ENCODE peak calls at places on chromosome 13, in ten cellular contexts. Y, F, O, I, B, P, Z, X, V and A are unnamed samples. For H3K4me1 and H3K27me3, the result is how much of the 10 kb centered on the place peaks cover.

GRCh38 chr13:42964681-42965305 is 27.2 kb downstream of the EPSTI1 start:
- DNase-seq in Y (no peak), F (no peak), O (no peak), I (no peak), B (no peak), P (no peak), Z (no peak), X (no peak), V (no peak), A (no peak)

GRCh38 chr13:98503175-98504028 is 73.5 kb downstream of the STK24 start:
- DNase-seq in Y (no peak), F (peak), O (no peak), I (no peak), B (peak), P (no peak), Z (no peak), X (no peak), V (no peak), A (no peak)

GRCh38 chr13:104968876-104969275 is 1566.6 kb downstream of the EFNB2 start:
- DNase-seq in Y (no peak), F (no peak), O (no peak), I (no peak), B (no peak), P (no peak), Z (no peak), X (no peak), V (no peak), A (no peak)

GRCh38 chr13:103788061-103788652 is 721.9 kb upstream of the SLC10A2 start:
- DNase-seq in Y (no peak), F (no peak), O (peak), I (no peak), B (no peak), P (no peak), Z (no peak), X (no peak), V (no peak), A (no peak)

GRCh38 chr13:111898956-111899713 is 167.8 kb upstream of the SOX1 start:
- DNase-seq in Y (no peak), F (no peak), O (no peak), I (no peak), B (no peak), P (no peak), Z (peak), X (no peak), V (no peak), A (no peak)

GRCh38 chr13:32811297-32811800 is 204.9 kb upstream of the KL start:
- DNase-seq in Y (no peak), F (no peak), O (peak), I (no peak), B (peak), P (no peak), Z (no peak), X (no peak), V (no peak), A (no peak)

GRCh38 chr13:32969516-32969941 is 46.7 kb upstream of the KL start:
- DNase-seq in Y (no peak), F (no peak), O (peak), I (no peak), B (no peak), P (peak), Z (no peak), X (no peak), V (no peak), A (no peak)

GRCh38 chr13:50244913-50245574 is 229.8 kb downstream of the KCNRG start:
- DNase-seq in Y (no peak), F (no peak), O (peak), I (no peak), B (no peak), P (no peak), Z (no peak), X (no peak), V (peak), A (no peak)

GRCh38 chr13:100513987-100514670 is 74.5 kb downstream of the GGACT start:
- DNase-seq in Y (no peak), F (no peak), O (no peak), I (no peak), B (no peak), P (no peak), Z (no peak), X (no peak), V (no peak), A (no peak)

GRCh38 chr13:22201395-22201794 is 530.5 kb downstream of the FGF9 start:
- DNase-seq in Y (no peak), F (no peak), O (no peak), I (no peak), B (no peak), P (no peak), Z (no peak), X (no peak), V (no peak), A (no peak)

DNA sequence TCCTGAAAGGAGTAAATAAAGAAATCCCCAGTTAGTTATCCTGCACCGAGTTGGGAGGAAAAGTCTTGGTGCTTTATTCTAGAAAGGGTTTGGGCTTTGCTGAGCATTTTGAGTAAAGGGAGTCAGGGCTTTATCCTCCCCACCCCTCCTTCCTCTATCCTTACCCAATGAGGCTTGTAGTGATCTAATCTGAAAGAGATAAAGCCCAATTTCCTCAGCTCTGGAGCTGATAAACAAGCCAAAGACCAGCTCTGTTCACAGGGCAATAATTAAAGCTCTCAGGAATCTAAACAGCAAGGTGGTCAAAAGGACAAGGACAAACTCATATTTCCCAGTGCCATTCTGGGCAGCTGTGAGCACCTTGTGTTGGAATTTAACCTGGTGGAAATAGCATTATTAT is 188.9 kb upstream of the TSC22D1 start:
- DNase-seq in Y (no peak), F (no peak), O (peak), I (no peak), B (no peak), P (no peak), Z (peak), X (peak), V (no peak), A (no peak)
- H3K4me1 ChIP-seq in Y (under half), F (under half), O (under half), I (under half), B (under half), P (under half), Z (half or more), X (under half), V (under half), A (under half)

GRCh38 chr13:113930711-113931637 is 42.9 kb downstream of the C13orf46 start:
- DNase-seq in Y (peak), F (peak), O (peak), I (no peak), B (no peak), P (no peak), Z (peak), X (peak), V (peak), A (peak)
- TF ChIP-seq POLR2A in Y (no peak), F (no peak), O (no peak), I (no peak), B (no peak), P (no peak), Z (no peak), X (no peak), V (no peak), A (no peak)

DNA sequence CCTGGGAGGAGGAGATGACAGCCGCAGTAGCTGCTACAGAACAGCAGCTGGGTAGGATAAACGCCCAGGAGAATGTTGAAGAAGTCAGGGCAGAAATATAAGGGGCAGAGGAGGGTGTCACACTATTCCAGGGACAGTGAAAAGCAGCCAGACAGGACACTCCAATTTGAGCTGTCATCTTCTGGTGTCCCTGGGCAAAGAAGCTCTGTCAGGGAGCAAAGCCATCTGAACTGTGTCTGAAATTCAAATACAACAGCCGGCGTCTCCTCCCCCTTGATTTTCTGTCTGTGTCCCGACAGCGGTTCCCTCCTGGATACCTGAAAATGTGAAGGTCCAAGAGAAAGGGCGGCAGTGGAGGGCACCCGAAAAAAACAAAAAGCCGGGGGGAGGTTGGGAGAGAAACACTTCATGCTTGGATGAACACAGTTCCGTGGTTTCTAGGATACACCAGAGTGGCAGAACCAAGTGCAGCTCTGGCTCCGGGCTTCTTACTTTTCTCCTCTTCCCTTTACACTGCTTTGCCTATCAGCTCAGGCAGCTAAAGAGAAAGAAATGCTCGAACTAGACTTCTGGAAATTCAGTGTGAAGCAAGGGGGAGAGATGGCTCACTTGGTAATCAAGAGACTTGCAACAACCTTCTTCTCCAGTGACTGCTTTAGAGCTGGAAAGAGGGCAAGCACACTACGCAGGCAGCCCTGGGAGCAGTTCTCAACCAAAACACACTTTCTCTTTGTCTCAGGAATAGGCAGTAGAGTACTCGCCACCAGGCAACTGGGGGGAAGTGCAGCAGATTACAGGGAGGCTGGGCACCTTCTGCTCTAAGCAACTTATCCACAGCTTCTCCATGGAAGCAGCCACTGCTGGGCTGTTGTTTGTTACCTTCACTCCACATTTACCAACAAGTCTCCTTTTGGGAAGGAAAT is 465.6 kb downstream of the ITGBL1 start:
- DNase-seq in Y (no peak), F (no peak), O (no peak), I (no peak), B (peak), P (no peak), Z (no peak), X (no peak), V (no peak), A (no peak)
- H3K27me3 ChIP-seq in Y (under half), F (under half), O (under half), I (under half), B (under half), P (under half), Z (under half), X (under half), V (under half), A (half or more)

GRCh38 chr13:29887030-29887557 is 36.7 kb upstream of the UBL3 start:
- DNase-seq in Y (no peak), F (no peak), O (no peak), I (no peak), B (no peak), P (no peak), Z (no peak), X (no peak), V (no peak), A (no peak)

GRCh38 chr13:29885967-29886366 is 35.5 kb upstream of the UBL3 start:
- DNase-seq in Y (no peak), F (no peak), O (no peak), I (no peak), B (no peak), P (no peak), Z (no peak), X (no peak), V (no peak), A (no peak)

GRCh38 chr13:29886446-29886845 is 36.0 kb upstream of the UBL3 start:
- DNase-seq in Y (no peak), F (no peak), O (no peak), I (no peak), B (no peak), P (no peak), Z (no peak), X (no peak), V (no peak), A (no peak)

GRCh38 chr13:29884671-29885424 is 34.4 kb upstream of the UBL3 start:
- DNase-seq in Y (no peak), F (no peak), O (no peak), I (no peak), B (no peak), P (no peak), Z (no peak), X (no peak), V (no peak), A (no peak)

GRCh38 chr13:29883941-29884518 is 33.6 kb upstream of the UBL3 start:
- DNase-seq in Y (peak), F (no peak), O (peak), I (no peak), B (peak), P (no peak), Z (no peak), X (no peak), V (no peak), A (no peak)
- H3K4me1 ChIP-seq in Y (under half), F (under half), O (under half), I (under half), B (under half), P (under half), Z (under half), X (under half), V (under half), A (under half)

DNA sequence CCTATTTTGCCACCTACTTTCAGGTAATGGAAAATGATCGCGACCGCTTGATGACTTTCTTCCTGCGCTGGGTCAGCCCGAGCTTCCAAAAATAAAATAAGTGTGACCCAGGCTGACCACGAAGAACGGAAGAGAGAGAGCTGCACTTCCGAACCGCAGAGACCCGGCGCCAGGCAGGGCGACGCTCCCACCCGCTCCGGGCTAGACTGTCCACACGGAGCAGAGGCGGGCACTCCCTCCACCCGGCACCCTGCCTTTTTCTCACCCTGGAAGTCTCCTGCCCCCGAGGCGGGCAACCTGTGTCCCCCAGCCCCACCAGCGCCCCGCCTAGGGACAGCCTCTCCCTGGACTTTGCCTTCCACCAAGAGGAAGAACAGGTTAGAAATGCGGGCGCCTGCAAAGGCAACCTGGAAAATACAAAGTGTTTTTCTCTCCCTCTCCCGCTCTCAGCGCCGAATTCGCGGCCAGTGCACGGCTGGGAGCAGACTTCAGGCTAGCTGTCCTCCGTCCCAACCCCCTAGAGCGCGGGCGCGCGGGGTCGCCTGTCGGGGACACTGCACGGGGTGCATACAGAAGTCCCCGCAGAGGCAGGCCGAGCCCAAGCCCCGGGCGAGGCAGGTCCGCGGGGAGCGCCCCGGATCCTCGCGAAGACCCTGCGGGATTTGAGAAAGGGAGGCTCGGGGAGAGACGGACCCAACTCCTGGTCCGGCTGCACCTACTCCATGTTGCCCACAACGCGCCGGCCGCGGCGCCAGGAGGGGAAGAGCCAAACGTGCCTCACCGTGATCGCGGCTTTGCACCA is 884 bp downstream of the SPRY2 start:
- DNase-seq in Y (peak), F (peak), O (peak), I (no peak), B (peak), P (peak), Z (peak), X (peak), V (peak), A (peak)
- TF ChIP-seq POLR2A in Y (no peak), F (peak), O (peak), I (no peak), B (peak), P (no peak), Z (peak), X (peak), V (no peak), A (no peak)

GRCh38 chr13:110306340-110306959 is 507 bp downstream of the COL4A1 start:
- DNase-seq in Y (peak), F (no peak), O (no peak), I (no peak), B (peak), P (no peak), Z (no peak), X (peak), V (no peak), A (no peak)
- H3K27me3 ChIP-seq in Y (under half), F (under half), O (under half), I (under half), B (under half), P (under half), Z (under half), X (under half), V (under half), A (under half)

GRCh38 chr13:41008349-41008980 is 10.7 kb downstream of the ELF1 start:
- DNase-seq in Y (no peak), F (no peak), O (no peak), I (no peak), B (no peak), P (no peak), Z (no peak), X (no peak), V (no peak), A (no peak)
- H3K4me1 ChIP-seq in Y (under half), F (under half), O (under half), I (half or more), B (half or more), P (under half), Z (half or more), X (under half), V (under half), A (half or more)